ENCODE peak calls at places on chromosomes 1 and 21, in six cellular contexts. C is sigmoid colon, H is tibial nerve, T is body of pancreas, U is IMR-90, W is HCT116. M is an unnamed sample. For H3K4me1, the result is how much of the 10 kb centered on the place peaks cover.

GRCh38 chr1:80509965-80510522 is 1290.7 kb upstream of the ADGRL2 start:
- DNase-seq in C (no peak), H (no peak), T (no peak), U (no peak), W (peak), M (no peak)

GRCh38 chr21:25360593-25360992 is 246.7 kb downstream of the MRPL39 start:
- DNase-seq in C (no peak), H (no peak), T (no peak), U (no peak), W (no peak), M (no peak)

GRCh38 chr1:73105755-73106154 is 823.4 kb upstream of the NEGR1 start:
- DNase-seq in C (peak), H (no peak), T (no peak), U (no peak), W (no peak), M (no peak)

GRCh38 chr1:36203554-36204346 is 20.5 kb upstream of the THRAP3 start:
- DNase-seq in C (peak), H (no peak), T (peak), U (peak), W (no peak), M (peak)

GRCh38 chr1:6199298-6200187 is at the start of gene RPL22:
- DNase-seq in C (peak), H (peak), T (peak), U (peak), W (peak), M (peak)

GRCh38 chr1:196393282-196393681 is 215.0 kb downstream of the KCNT2 start:
- DNase-seq in C (no peak), H (no peak), T (no peak), U (no peak), W (no peak), M (no peak)

GRCh38 chr1:97906567-97907228 is 14.1 kb downstream of the DPYD start:
- DNase-seq in C (peak), H (no peak), T (no peak), U (peak), W (no peak), M (peak)

GRCh38 chr1:30885580-30886513 is 22.7 kb downstream of the SDC3 start:
- DNase-seq in C (no peak), H (no peak), T (no peak), U (no peak), W (no peak), M (no peak)

GRCh38 chr1:216332462-216332861 is 90.8 kb downstream of the USH2A start:
- DNase-seq in C (no peak), H (no peak), T (no peak), U (no peak), W (no peak), M (no peak)

GRCh38 chr1:204670152-204670927 is 15.2 kb downstream of the LRRN2 start:
- DNase-seq in C (no peak), H (no peak), T (no peak), U (peak), W (no peak), M (no peak)

GRCh38 chr1:158329300-158329699 is 2.0 kb downstream of the CD1B start:
- DNase-seq in C (no peak), H (no peak), T (no peak), U (no peak), W (no peak), M (no peak)

GRCh38 chr21:36551731-36552457 is 72.0 kb upstream of the CLDN14 start:
- DNase-seq in C (no peak), H (no peak), T (no peak), U (peak), W (no peak), M (no peak)

GRCh38 chr1:232868793-232869491 is 63.7 kb downstream of the MAP10 start:
- DNase-seq in C (no peak), H (peak), T (peak), U (peak), W (peak), M (no peak)

GRCh38 chr1:209696673-209697072 is 8.0 kb upstream of the HSD11B1 start:
- DNase-seq in C (no peak), H (no peak), T (no peak), U (no peak), W (no peak), M (no peak)

GRCh38 chr1:246803373-246803772 is 79.2 kb downstream of the SCCPDH start:
- DNase-seq in C (no peak), H (no peak), T (no peak), U (no peak), W (no peak), M (no peak)

GRCh38 chr21:45644041-45644906 is 749 bp downstream of the PCBP3 start:
- DNase-seq in C (no peak), H (no peak), T (no peak), U (no peak), W (no peak), M (no peak)

GRCh38 chr1:212452323-212453155 is 19.8 kb downstream of the NENF start:
- DNase-seq in C (peak), H (no peak), T (no peak), U (peak), W (no peak), M (peak)

GRCh38 chr1:46816930-46817329 is 18.1 kb downstream of the CYP4B1 start:
- DNase-seq in C (no peak), H (no peak), T (no peak), U (no peak), W (no peak), M (no peak)

GRCh38 chr1:57061369-57061768 is 95.6 kb upstream of the C8B start:
- DNase-seq in C (no peak), H (no peak), T (no peak), U (peak), W (no peak), M (no peak)

GRCh38 chr1:90717665-90718410 is 736 bp upstream of the BARHL2 start:
- DNase-seq in C (no peak), H (no peak), T (no peak), U (peak), W (no peak), M (no peak)

GRCh38 chr1:229617351-229618100 is 8.4 kb downstream of the TAF5L start:
- DNase-seq in C (no peak), H (no peak), T (no peak), U (no peak), W (no peak), M (no peak)

GRCh38 chr1:7379445-7379971 is 391.6 kb upstream of the VAMP3 start:
- DNase-seq in C (peak), H (no peak), T (no peak), U (peak), W (no peak), M (no peak)

GRCh38 chr1:197471248-197472035 is 203.4 kb downstream of the CRB1 start:
- DNase-seq in C (no peak), H (no peak), T (no peak), U (no peak), W (no peak), M (no peak)

GRCh38 chr1:11790880-11791715 is 14.7 kb downstream of the MTHFR start:
- DNase-seq in C (peak), H (peak), T (peak), U (peak), W (peak), M (peak)
- H3K4me1 ChIP-seq in C (half or more), H (half or more), T (half or more), U (under half), W (half or more), M (under half)

DNA sequence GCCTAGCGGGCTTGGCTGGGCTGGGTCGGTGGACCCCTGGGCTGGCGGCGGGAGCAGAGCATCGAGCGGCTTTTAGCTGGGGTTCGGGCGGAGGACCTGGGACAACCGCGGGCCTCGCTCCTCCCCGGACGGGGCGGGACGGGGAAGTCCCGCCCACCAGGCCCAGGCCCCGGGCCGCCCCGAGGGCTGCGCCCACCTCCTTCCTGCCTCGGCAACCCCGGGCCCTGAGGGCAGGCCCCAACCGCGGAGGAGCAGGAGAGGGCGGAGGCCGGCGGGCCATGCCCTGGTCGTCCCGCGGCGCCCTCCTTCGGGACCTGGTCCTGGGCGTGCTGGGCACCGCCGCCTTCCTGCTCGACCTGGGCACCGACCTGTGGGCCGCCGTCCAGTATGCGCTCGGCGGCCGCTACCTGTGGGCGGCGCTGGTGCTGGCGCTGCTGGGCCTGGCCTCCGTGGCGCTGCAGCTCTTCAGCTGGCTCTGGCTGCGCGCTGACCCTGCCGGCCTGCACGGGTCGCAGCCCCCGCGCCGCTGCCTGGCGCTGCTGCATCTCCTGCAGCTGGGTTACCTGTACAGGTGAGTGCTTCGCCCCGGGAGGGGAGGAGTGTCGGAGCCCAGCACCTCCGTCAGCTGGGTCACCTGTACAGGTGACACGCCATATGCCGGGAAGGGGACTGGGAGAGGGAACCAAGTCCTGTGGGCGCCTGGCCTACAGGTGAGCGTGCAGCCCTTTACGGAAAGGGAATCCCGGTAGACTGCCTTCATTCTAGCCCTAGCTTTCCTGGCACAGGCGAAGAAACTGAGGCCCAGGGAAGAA is at the start of gene XKR8:
- DNase-seq in C (peak), H (peak), T (peak), U (peak), W (peak), M (peak)
- TF ChIP-seq POLR2A in C (no peak), H (peak), T (peak), U (no peak), W (peak), M (peak)

GRCh38 chr1:206761369-206761768 is 9.2 kb upstream of the IL19 start:
- DNase-seq in C (no peak), H (no peak), T (no peak), U (no peak), W (no peak), M (no peak)
- TF ChIP-seq CTCF in C (no peak), H (no peak), T (no peak), U (peak), W (no peak), M (no peak)

DNA sequence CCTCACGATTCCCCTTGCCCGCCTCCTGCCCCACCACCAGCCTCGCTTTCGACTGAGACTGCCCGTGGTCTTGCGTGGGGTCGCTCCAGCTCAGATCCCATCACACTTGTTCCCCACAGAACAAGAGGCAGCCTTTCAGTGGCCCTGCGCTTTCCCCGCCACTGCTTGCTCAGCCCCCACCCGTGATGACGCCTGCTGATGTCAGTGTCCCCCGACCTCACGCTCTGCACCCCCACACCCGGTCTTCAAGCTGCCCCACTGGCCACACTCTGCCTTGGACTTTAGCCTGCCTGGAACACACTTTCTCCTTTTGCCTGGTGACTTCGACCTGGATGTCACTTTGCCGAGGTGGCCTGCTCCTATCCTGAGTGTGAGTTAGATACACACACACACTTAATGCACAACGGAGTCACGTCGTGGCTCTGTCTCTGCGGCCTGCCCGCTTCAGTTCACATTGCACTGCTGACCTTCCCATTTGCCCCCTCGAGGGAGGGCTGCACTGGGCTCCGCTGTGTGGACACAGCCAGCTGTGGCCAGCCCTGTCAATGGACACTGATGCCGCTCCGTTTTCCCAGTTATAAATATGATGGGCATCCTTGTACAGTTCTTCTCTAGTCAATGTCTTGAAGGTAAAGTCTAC is 13.0 kb downstream of the AGPAT3 start:
- DNase-seq in C (no peak), H (no peak), T (no peak), U (no peak), W (no peak), M (no peak)
- H3K4me1 ChIP-seq in C (under half), H (under half), T (under half), U (under half), W (half or more), M (under half)

DNA sequence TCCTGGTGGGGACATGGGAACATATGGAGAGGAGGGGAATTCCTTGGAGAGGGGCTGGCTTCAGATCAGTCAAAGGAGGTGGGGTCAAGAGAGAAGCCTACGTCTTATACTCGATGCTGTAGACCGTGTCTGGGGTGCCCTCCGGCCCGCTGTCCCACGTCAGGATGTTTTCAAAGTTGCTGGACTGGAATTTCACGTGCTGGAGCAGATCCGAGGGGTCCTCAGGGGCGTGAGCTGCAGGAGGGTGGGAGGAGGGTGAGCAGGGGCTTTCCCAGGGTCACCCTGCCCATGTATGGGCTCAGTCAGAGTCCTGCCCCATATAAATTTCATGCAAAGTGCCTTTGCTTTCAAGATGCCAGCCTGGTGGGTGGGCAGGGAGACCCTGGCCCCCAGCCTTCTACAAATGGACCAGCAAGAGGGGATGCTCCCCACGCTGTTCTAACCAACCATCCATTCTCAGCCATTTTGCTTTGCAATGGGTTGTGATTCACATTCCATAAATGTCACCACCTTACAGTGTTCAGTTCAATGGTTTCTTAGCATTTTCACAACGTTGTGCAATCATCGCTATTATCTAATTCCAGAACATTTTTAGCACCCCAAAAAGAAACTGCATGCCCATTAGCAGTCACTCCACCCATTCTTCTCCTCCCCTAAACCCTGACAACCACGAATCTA is 4.3 kb downstream of the IL22RA1 start:
- DNase-seq in C (no peak), H (no peak), T (no peak), U (no peak), W (no peak), M (no peak)
- TF ChIP-seq POLR2A in C (no peak), H (no peak), T (no peak), U (no peak), W (no peak), M (no peak)

GRCh38 chr1:183925947-183926346 is 111.6 kb downstream of the COLGALT2 start:
- DNase-seq in C (no peak), H (no peak), T (no peak), U (no peak), W (no peak), M (no peak)

GRCh38 chr1:183926978-183927377 is 110.5 kb downstream of the COLGALT2 start:
- DNase-seq in C (no peak), H (no peak), T (no peak), U (peak), W (no peak), M (no peak)

GRCh38 chr1:183920651-183921050 is 115.7 kb downstream of the RGL1 start:
- DNase-seq in C (no peak), H (no peak), T (no peak), U (no peak), W (no peak), M (no peak)

GRCh38 chr1:183918589-183918988 is 113.7 kb downstream of the RGL1 start:
- DNase-seq in C (no peak), H (no peak), T (no peak), U (no peak), W (no peak), M (no peak)

GRCh38 chr1:183922197-183922596 is 115.3 kb downstream of the COLGALT2 start:
- DNase-seq in C (no peak), H (no peak), T (no peak), U (no peak), W (no peak), M (no peak)
- TF ChIP-seq CTCF in C (no peak), H (no peak), T (no peak), U (no peak), W (no peak), M (no peak)

DNA sequence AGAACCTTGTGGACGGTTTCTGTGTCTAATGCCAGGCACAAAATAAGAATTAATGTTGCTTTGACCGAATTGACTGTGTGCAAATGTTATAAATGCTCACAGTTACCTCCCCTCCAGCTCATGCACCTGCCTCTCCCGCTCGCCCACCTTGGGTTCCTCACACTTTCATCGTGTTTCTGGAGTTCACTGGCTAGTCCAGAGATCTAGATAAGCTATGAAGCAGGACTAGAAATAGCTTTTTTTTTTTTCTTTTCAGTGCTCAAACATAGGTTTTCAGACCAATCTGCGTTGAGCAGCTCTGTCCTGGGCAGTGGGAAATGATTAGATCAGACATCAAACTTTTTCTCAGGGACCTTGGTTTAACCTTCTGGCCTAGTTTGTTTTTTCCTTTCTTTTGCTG is 11.1 kb downstream of the TENT5C start:
- DNase-seq in C (no peak), H (no peak), T (no peak), U (no peak), W (no peak), M (no peak)
- H3K4me1 ChIP-seq in C (under half), H (under half), T (half or more), U (under half), W (under half), M (under half)

DNA sequence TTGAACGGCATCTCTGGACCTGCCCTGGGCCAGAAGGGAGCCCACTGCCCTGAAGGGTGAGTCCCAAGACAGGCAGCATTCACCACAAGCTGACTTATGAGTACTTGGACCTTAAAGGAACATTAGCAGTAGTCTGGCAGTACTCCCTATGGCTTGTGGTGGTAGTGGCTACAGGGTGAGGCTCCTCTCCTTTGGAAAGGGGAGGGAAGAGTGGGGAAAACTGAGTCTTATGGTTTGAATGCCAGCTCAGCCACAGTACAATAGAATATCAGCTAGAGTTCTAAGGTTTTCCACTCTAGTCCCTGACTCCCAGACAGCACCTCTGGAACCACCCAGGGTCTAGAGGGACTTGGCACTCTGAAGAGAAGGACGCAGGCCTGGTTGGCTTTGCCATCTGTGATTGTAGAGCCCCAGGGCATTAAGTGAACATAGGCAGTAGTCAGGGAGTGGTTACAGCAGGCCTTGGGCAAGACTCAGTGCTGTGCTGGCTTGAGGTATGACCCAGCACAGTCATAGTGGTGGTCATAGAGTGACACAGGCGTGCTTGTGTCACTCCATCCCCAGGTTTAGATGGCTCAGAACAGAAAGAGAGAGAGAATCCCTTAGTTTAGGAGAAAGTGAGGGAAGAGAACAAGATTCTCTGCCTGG is 31.0 kb downstream of the CD53 start:
- DNase-seq in C (no peak), H (no peak), T (no peak), U (no peak), W (no peak), M (no peak)
- TF ChIP-seq POLR2A in C (no peak), H (no peak), T (no peak), U (no peak), W (no peak), M (no peak)